ENCODE peak calls at places on chromosome X, in four cellular contexts. W, S, B and Q are unnamed samples.

GRCh38 chrX:19888419-19888879 is 1.0 kb upstream of the SH3KBP1 start:
- DNase-seq in W (peak), S (peak), B (no peak), Q (no peak)

GRCh38 chrX:130680164-130681035 is 222.6 kb downstream of the ENOX2 start:
- DNase-seq in W (no peak), B (no peak), S (peak), Q (no peak)

GRCh38 chrX:30181353-30181752 is 34.0 kb upstream of the MAGEB2 start:
- DNase-seq in B (no peak), W (no peak), S (no peak), Q (no peak)

GRCh38 chrX:7107968-7108480 is 39.5 kb upstream of the STS start:
- DNase-seq in W (no peak), S (no peak), B (no peak), Q (no peak)

GRCh38 chrX:480861-481417 is 94.2 kb upstream of the PPP2R3B start:
- DNase-seq in S (no peak), B (no peak), W (no peak), Q (no peak)

GRCh38 chrX:54358424-54359211 is 772 bp upstream of the WNK3 start:
- DNase-seq in S (no peak), B (no peak), W (no peak), Q (peak)

GRCh38 chrX:115642304-115642703 is 81.3 kb downstream of the PLS3 start:
- DNase-seq in B (no peak), S (no peak), W (no peak), Q (no peak)

GRCh38 chrX:104282326-104282725 is 27.6 kb upstream of the ESX1 start:
- DNase-seq in S (no peak), W (no peak), B (no peak), Q (no peak)

GRCh38 chrX:154485150-154486051 is 1.0 kb downstream of the UBL4A start:
- DNase-seq in B (no peak), W (peak), S (no peak), Q (no peak)

GRCh38 chrX:347351-348117 is 28.9 kb upstream of the GTPBP6 start:
- DNase-seq in S (no peak), W (no peak), B (no peak), Q (no peak)

GRCh38 chrX:57251965-57252364 is 34.5 kb upstream of the FAAH2 start:
- DNase-seq in W (no peak), S (no peak), B (no peak), Q (no peak)

GRCh38 chrX:42686296-42686695 is 91.7 kb downstream of the PPP1R2C start:
- DNase-seq in W (no peak), S (no peak), B (no peak), Q (no peak)

GRCh38 chrX:42524374-42524773 is 253.6 kb downstream of the PPP1R2C start:
- DNase-seq in W (no peak), B (no peak), S (no peak), Q (no peak)

GRCh38 chrX:113399501-113400192 is 559.0 kb upstream of the AMOT start:
- DNase-seq in S (peak), W (no peak), B (no peak), Q (no peak)

GRCh38 chrX:130672214-130672613 is 230.8 kb downstream of the ENOX2 start:
- DNase-seq in W (no peak), S (no peak), B (no peak), Q (no peak)

GRCh38 chrX:135015526-135016245 is 6.7 kb downstream of the RTL8B start:
- DNase-seq in W (no peak), B (no peak), S (no peak), Q (no peak)

GRCh38 chrX:39855748-39856129 is 242.0 kb downstream of the BCOR start:
- DNase-seq in W (peak), B (peak), S (no peak), Q (no peak)

GRCh38 chrX:112832481-112833095 is 8.0 kb downstream of the AMOT start:
- DNase-seq in B (no peak), W (no peak), S (no peak), Q (peak)

GRCh38 chrX:107123750-107124149 is 5.1 kb upstream of the RBM41 start:
- DNase-seq in S (no peak), W (no peak), B (no peak), Q (no peak)

GRCh38 chrX:42751573-42751972 is 26.4 kb downstream of the PPP1R2C start:
- DNase-seq in W (no peak), S (no peak), B (no peak), Q (no peak)

GRCh38 chrX:71292669-71293379 is 8.7 kb upstream of the ITGB1BP2 start:
- DNase-seq in W (no peak), B (no peak), S (no peak), Q (no peak)

GRCh38 chrX:85107407-85107806 is 103.7 kb downstream of the APOOL start:
- DNase-seq in S (no peak), W (no peak), B (no peak), Q (no peak)

GRCh38 chrX:138777230-138777629 is 65.7 kb upstream of the FGF13 start:
- DNase-seq in W (peak), S (no peak), B (no peak), Q (no peak)

GRCh38 chrX:45850775-45851433 is 650.2 kb upstream of the DIPK2B start:
- DNase-seq in S (peak), B (no peak), W (no peak), Q (peak)

GRCh38 chrX:43870758-43871419 is 11.4 kb downstream of the MAOB start:
- DNase-seq in S (no peak), W (no peak), B (no peak), Q (no peak)

GRCh38 chrX:153828723-153829548 is 1.4 kb downstream of the PDZD4 start:
- DNase-seq in B (no peak), S (peak), W (no peak), Q (peak)

GRCh38 chrX:136211766-136212556 is 39.2 kb downstream of the MAP7D3 start:
- DNase-seq in S (no peak), W (no peak), B (no peak), Q (no peak)

GRCh38 chrX:108420481-108420880 is 17.7 kb downstream of the COL4A6 start:
- DNase-seq in W (no peak), S (no peak), B (no peak), Q (no peak)

GRCh38 chrX:137352101-137352660 is 213.7 kb upstream of the ZIC3 start:
- DNase-seq in B (no peak), S (no peak), W (peak), Q (peak)

GRCh38 chrX:151722241-151722846 is 6.5 kb downstream of the FATE1 start:
- DNase-seq in S (peak), W (peak), B (no peak), Q (peak)

GRCh38 chrX:26414534-26414933 is 198.6 kb downstream of the MAGEB5 start:
- DNase-seq in B (no peak), S (no peak), W (no peak), Q (no peak)

GRCh38 chrX:16223385-16223784 is 56.1 kb downstream of the MAGEB17 start:
- DNase-seq in B (no peak), S (no peak), W (no peak), Q (no peak)

GRCh38 chrX:41923925-41924693 is 755 bp upstream of the CASK start:
- DNase-seq in B (no peak), W (peak), S (no peak), Q (no peak)

GRCh38 chrX:25175171-25175570 is 159.4 kb upstream of the ARX start:
- DNase-seq in B (no peak), S (no peak), W (no peak), Q (no peak)

GRCh38 chrX:19579485-19579884 is 64.2 kb upstream of the MAP3K15 start:
- DNase-seq in B (no peak), S (no peak), W (no peak), Q (no peak)

GRCh38 chrX:3143043-3143799 is 102.0 kb downstream of the ARSF start:
- DNase-seq in W (no peak), S (peak), B (no peak), Q (no peak)
- TF ChIP-seq NR2C2 in W (no peak), S (no peak), B (no peak), Q (no peak)

GRCh38 chrX:24156177-24156576 is 6.6 kb downstream of the ZFX start:
- DNase-seq in W (no peak), B (no peak), S (no peak), Q (no peak)

GRCh38 chrX:24153796-24154189 is 4.3 kb downstream of the ZFX start:
- DNase-seq in B (no peak), W (no peak), S (no peak), Q (no peak)

GRCh38 chrX:24153175-24153795 is 3.8 kb downstream of the ZFX start:
- DNase-seq in S (no peak), W (peak), B (no peak), Q (peak)

GRCh38 chrX:24151513-24151912 is 2.0 kb downstream of the ZFX start:
- DNase-seq in B (no peak), W (no peak), S (no peak), Q (no peak)

GRCh38 chrX:24154490-24155034 is 5.0 kb downstream of the ZFX start:
- DNase-seq in B (no peak), S (no peak), W (no peak), Q (no peak)
- TF ChIP-seq NR2C2 in B (no peak), S (no peak), W (no peak), Q (no peak)

GRCh38 chrX:111447298-111447697 is 35.3 kb upstream of the DCX start:
- DNase-seq in S (peak), W (peak), B (no peak), Q (peak)

GRCh38 chrX:111442791-111443190 is 30.8 kb upstream of the DCX start:
- DNase-seq in B (no peak), W (no peak), S (no peak), Q (no peak)

GRCh38 chrX:111445485-111445884 is 33.5 kb upstream of the DCX start:
- DNase-seq in B (no peak), W (peak), S (peak), Q (no peak)

DNA sequence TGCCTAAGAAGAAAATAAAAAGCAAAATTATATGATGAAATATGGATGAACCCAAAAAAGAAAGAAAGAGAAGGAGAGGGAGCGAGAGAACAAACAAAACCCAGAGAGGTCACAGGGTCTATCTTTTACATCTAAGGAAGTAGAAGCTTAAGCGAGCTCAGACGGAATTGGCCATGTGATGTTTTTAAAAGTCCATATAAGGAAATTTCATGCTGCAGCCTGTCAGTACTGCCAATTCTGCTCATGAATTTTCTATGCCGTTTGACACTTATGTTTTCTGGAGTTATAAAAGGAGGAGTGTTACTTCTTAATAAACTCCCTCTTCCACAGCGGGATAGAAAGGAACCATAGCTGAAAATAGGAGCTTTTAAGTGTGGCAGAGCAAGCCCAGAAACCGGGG is 32.9 kb upstream of the DCX start:
- DNase-seq in S (no peak), W (no peak), B (no peak), Q (no peak)
- TF ChIP-seq NR2C2 in S (no peak), W (no peak), B (no peak), Q (no peak)

GRCh38 chrX:80550722-80551121 is 130.5 kb downstream of the TENT5D start:
- DNase-seq in W (peak), B (no peak), S (peak), Q (peak)
- TF ChIP-seq NR2C2 in W (no peak), B (no peak), S (no peak), Q (no peak)

GRCh38 chrX:8748855-8749254 is 16.9 kb upstream of the ANOS1 start:
- DNase-seq in S (no peak), B (no peak), W (peak), Q (no peak)
- TF ChIP-seq NR2C2 in S (no peak), B (no peak), W (no peak), Q (no peak)

GRCh38 chrX:150429577-150429976 is 66.5 kb downstream of the MAMLD1 start:
- DNase-seq in B (no peak), S (no peak), W (no peak), Q (no peak)
- TF ChIP-seq NR2C2 in B (no peak), S (no peak), W (no peak), Q (no peak)

DNA sequence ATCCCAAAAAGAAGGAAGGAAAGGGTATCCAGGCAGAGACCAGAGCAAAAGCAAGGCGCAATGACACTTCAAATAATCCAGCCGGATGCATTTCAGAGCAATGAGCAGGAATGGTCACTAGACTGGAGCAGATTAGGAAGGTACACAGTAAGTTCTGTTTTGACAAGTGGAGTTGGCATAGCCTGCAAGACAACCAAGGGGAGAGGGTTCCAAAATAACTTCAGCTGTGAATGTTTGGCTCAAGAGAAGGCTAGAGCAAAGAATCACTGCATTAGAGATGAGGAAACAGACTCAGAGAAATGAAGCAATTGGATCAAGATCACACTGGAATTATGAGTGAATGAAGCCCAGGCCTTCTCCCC is 90.0 kb upstream of the EGFL6 start:
- DNase-seq in W (no peak), B (no peak), S (no peak), Q (no peak)
- TF ChIP-seq NR2C2 in W (no peak), B (no peak), S (no peak), Q (no peak)

DNA sequence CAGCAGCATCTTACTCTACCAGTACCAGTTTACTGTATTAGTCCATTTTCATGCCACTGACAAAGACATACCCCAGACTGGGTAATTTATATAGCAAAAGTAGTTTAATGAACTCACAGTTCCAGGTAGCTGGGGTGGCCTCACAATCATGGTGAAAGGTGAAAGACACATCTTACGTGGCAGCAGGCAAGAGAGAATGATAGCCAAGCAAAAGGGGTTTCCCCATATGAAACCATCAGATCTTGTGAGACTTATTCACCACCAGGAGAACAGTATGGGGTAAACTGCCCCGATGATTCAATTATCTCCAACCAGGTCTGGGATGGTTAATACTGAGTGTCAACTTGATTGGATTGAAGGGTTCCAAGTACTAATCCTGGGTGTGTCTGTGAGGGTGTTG is 69.3 kb downstream of the YIPF6 start:
- DNase-seq in B (peak), W (no peak), S (no peak), Q (no peak)
- TF ChIP-seq NR2C2 in B (no peak), W (no peak), S (no peak), Q (no peak)